ENCODE peak calls at places on chromosome 13, in four cellular contexts. V is A549, C is cardiac fibroblast, G is kidney epithelial cell. H is an unnamed sample.

GRCh38 chr13:106753241-106753640 is 185.3 kb upstream of the ARGLU1 start:
- DNase-seq in V (no peak), G (no peak), C (no peak), H (no peak)

GRCh38 chr13:60425332-60425731 is 28.3 kb downstream of the TDRD3 start:
- DNase-seq in G (no peak), C (no peak), V (no peak), H (no peak)

GRCh38 chr13:65965496-65965895 is 1264.6 kb downstream of the PCDH9 start:
- DNase-seq in V (no peak), C (peak), G (no peak), H (no peak)

GRCh38 chr13:33509642-33510229 is 224.2 kb upstream of the STARD13 start:
- DNase-seq in C (peak), V (no peak), G (no peak), H (no peak)

GRCh38 chr13:51844862-51845573 is at the start of gene TMEM272:
- DNase-seq in C (peak), G (no peak), V (peak), H (peak)

GRCh38 chr13:34678154-34678553 is 263.9 kb upstream of the NBEA start:
- DNase-seq in V (peak), G (no peak), C (peak), H (no peak)

GRCh38 chr13:96851856-96852255 is 142.4 kb downstream of the OXGR1 start:
- DNase-seq in V (no peak), C (no peak), G (no peak), H (no peak)

GRCh38 chr13:23570099-23570926 is at the start of gene TNFRSF19:
- DNase-seq in C (peak), G (peak), V (no peak), H (peak)

GRCh38 chr13:112096959-112097358 is 30.0 kb downstream of the SOX1 start:
- DNase-seq in G (no peak), V (no peak), C (no peak), H (no peak)

GRCh38 chr13:35699805-35700204 is 223.3 kb upstream of the MAB21L1 start:
- DNase-seq in V (no peak), C (peak), G (no peak), H (no peak)

GRCh38 chr13:114032121-114032799 is 58.4 kb upstream of the C13orf46 start:
- DNase-seq in V (no peak), C (peak), G (no peak), H (no peak)

GRCh38 chr13:48838193-48839000 is 137.3 kb upstream of the FNDC3A start:
- DNase-seq in G (no peak), V (no peak), C (peak), H (no peak)

GRCh38 chr13:39783051-39783450 is 127.6 kb downstream of the COG6 start:
- DNase-seq in V (no peak), G (no peak), C (peak), H (no peak)

GRCh38 chr13:47230155-47230554 is 333.3 kb upstream of the HTR2A start:
- DNase-seq in C (no peak), V (no peak), G (no peak), H (no peak)

GRCh38 chr13:112942689-112943308 is 26.2 kb upstream of the MCF2L start:
- DNase-seq in C (peak), G (peak), V (peak), H (peak)

GRCh38 chr13:19781526-19781925 is 1.2 kb downstream of the PSPC1 start:
- DNase-seq in C (no peak), V (no peak), G (no peak), H (no peak)

GRCh38 chr13:95713651-95714050 is 36.7 kb downstream of the DNAJC3 start:
- DNase-seq in C (peak), V (no peak), G (no peak), H (no peak)

GRCh38 chr13:53068841-53069520 is 40.4 kb downstream of the OLFM4 start:
- DNase-seq in C (no peak), G (no peak), V (no peak), H (no peak)
- TF ChIP-seq CTCF in C (no peak), G (no peak), V (no peak), H (no peak)

GRCh38 chr13:45812599-45813372 is 38.8 kb downstream of the SIAH3 start:
- DNase-seq in V (no peak), C (no peak), G (no peak), H (no peak)

GRCh38 chr13:45820106-45820838 is 31.3 kb downstream of the SIAH3 start:
- DNase-seq in C (no peak), V (no peak), G (no peak), H (no peak)

GRCh38 chr13:45823583-45823982 is 28.0 kb downstream of the SIAH3 start:
- DNase-seq in G (no peak), V (no peak), C (no peak), H (no peak)

GRCh38 chr13:45821861-45822260 is 29.7 kb downstream of the SIAH3 start:
- DNase-seq in G (no peak), V (no peak), C (no peak), H (no peak)

GRCh38 chr13:45817833-45818232 is 33.7 kb downstream of the SIAH3 start:
- DNase-seq in V (no peak), C (no peak), G (no peak), H (no peak)
- TF ChIP-seq CTCF in V (no peak), C (no peak), G (peak), H (no peak)

DNA sequence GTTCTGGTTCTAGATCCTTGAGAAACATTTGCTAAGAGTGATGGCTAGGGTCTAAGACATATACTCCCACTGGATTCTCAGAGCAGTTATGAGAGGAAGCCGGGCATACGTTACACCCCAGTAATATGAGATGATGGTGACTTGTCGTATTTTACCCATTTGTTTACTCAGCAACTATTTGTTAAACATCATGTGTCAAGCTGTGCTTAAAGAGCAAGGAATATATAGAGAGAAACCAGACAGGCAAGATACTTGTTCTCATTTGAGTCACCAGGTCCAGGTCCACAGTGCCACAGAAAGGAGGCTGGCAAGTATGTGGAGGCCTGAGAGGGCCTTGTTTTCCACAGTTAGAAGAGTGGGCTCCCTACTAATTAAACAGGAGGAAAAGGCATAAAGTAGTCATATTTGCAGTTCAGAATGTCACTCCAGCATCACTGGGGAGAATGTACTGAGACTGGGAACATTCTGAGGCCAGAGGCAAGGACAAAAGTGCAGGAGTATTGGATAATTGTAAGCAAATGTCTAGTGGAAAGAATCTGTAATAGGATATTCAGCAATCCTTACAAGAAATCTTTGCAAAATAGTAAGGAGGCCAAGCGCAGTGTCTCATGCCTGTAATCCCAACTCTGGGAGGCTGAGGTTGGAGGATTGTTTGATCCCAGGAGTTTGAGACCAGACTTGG is 142.2 kb downstream of the IRS2 start:
- DNase-seq in G (no peak), C (no peak), V (no peak), H (no peak)
- TF ChIP-seq CTCF in G (no peak), C (no peak), V (no peak), H (no peak)

DNA sequence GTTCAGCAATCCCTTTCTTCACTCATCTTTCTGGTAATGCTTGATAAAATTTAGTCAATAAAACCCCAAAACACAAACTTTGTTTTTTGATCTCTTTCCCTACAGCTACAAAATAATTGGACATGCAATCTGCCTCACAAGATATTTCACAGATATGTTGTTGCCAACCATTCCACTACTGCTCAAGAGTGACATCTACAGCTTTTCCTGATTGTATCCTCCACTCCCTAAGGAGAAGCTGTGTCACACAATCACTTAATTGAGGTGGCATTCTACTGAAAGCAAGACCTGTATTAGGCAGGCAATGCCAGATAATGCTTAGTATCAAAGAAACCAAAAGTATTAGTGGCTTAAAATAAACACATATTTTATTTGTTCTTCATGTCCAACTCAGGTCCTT is 1646.2 kb upstream of the SPRY2 start:
- DNase-seq in V (no peak), C (no peak), G (no peak), H (no peak)
- TF ChIP-seq CTCF in V (no peak), C (no peak), G (no peak), H (no peak)

GRCh38 chr13:99932912-99933311 is 38.7 kb downstream of the ZIC5 start:
- DNase-seq in C (no peak), V (no peak), G (no peak), H (no peak)

GRCh38 chr13:99931462-99931861 is 40.1 kb downstream of the ZIC5 start:
- DNase-seq in C (no peak), G (no peak), V (no peak), H (no peak)

GRCh38 chr13:99941086-99941485 is 30.5 kb downstream of the ZIC5 start:
- DNase-seq in V (no peak), G (no peak), C (no peak), H (no peak)

GRCh38 chr13:99930925-99931324 is 40.6 kb downstream of the ZIC5 start:
- DNase-seq in G (no peak), V (no peak), C (no peak), H (no peak)

GRCh38 chr13:99935772-99936171 is 35.8 kb downstream of the ZIC5 start:
- DNase-seq in V (no peak), G (no peak), C (no peak), H (no peak)
- TF ChIP-seq CTCF in V (no peak), G (peak), C (no peak), H (no peak)

DNA sequence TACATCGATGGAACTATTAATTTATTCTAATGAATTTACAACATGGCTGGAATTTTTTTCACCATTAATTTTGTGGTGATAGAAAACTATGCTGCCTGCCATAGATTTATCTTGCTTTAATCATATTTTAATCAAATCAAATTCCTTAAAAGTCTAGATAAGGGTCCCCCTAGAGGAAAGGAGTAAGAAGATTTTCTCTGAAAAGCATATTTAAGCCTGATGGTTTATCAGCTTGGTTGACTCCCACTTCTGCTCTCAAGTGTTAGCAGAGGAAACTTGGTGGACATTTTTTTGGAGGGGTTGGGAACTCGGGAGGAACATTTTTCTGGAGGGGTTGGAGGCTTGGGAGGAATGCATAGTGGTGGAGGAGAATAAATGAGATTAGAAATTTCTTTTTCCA is 253.3 kb downstream of the KCNRG start:
- DNase-seq in G (no peak), V (no peak), C (peak), H (no peak)
- TF ChIP-seq CTCF in G (no peak), V (no peak), C (peak), H (no peak)